ENCODE peak calls at places on chromosomes 12 and 14, in four cellular contexts. E is GM12878, C is HepG2, X is GM12891. S is an unnamed sample.

GRCh38 chr12:29796823-29797263 is 13.1 kb upstream of the TMTC1 start:
- DNase-seq in E (no peak), C (no peak), X (no peak), S (no peak)

GRCh38 chr12:97960741-97961608 is 498.4 kb downstream of the RMST start:
- DNase-seq in E (peak; percentile 3), C (peak; percentile 14), X (peak; percentile 13), S (no peak)

GRCh38 chr14:49959822-49960408 is 67.0 kb downstream of the ARF6 start:
- DNase-seq in E (peak; percentile 76), C (no peak), X (peak; percentile 31), S (peak; percentile 38)

GRCh38 chr12:123519151-123520001 is 14.1 kb downstream of the RILPL1 start:
- DNase-seq in E (no peak), C (peak; percentile 84), X (no peak), S (no peak)

GRCh38 chr12:31322651-31323248 is 3.2 kb downstream of the SINHCAF start:
- DNase-seq in E (no peak), C (no peak), X (no peak), S (no peak)

GRCh38 chr12:125162489-125163028 is 97.3 kb downstream of the AACS start:
- DNase-seq in E (no peak), C (no peak), X (no peak), S (no peak)

GRCh38 chr12:44874981-44875416 is 1.1 kb downstream of the NELL2 start:
- DNase-seq in E (no peak), C (no peak), X (no peak), S (no peak)

GRCh38 chr14:55120466-55121144 is 8.4 kb upstream of the LGALS3 start:
- DNase-seq in E (no peak), C (no peak), X (no peak), S (no peak)

GRCh38 chr12:12837025-12837872 is 24.1 kb downstream of the DDX47 start:
- DNase-seq in E (no peak), C (peak; percentile 37), X (peak; percentile 47), S (peak; percentile 33)

GRCh38 chr12:124428136-124428791 is 133.4 kb downstream of the RFLNA start:
- DNase-seq in E (no peak), C (no peak), X (no peak), S (no peak)

GRCh38 chr12:66107451-66107915 is 23.1 kb downstream of the LLPH start:
- DNase-seq in E (peak; percentile 56), C (peak; percentile 93), X (no peak), S (peak; percentile 31)

GRCh38 chr14:75249251-75249957 is 29.2 kb upstream of the FOS start:
- DNase-seq in E (peak; percentile 94), C (no peak), X (peak; percentile 59), S (peak; percentile 58)

GRCh38 chr14:33899723-33900341 is 51.0 kb downstream of the EGLN3 start:
- DNase-seq in E (no peak), C (peak; percentile 71), X (no peak), S (no peak)

GRCh38 chr14:95184413-95184790 is 27.1 kb upstream of the DICER1 start:
- DNase-seq in E (no peak), C (no peak), X (no peak), S (no peak)

GRCh38 chr12:111368291-111368683 is 608 bp downstream of the PHETA1 start:
- DNase-seq in E (no peak), C (no peak), X (no peak), S (no peak)

GRCh38 chr14:59890676-59891075 is 20.1 kb upstream of the RTN1 start:
- DNase-seq in E (no peak), C (no peak), X (no peak), S (no peak)

GRCh38 chr14:52824479-52824878 is 33.1 kb upstream of the GNPNAT1 start:
- DNase-seq in E (no peak), C (no peak), X (no peak), S (no peak)

GRCh38 chr12:54616933-54617535 is 17.7 kb downstream of the LACRT start:
- DNase-seq in E (no peak), C (no peak), X (no peak), S (no peak)

GRCh38 chr12:126910570-126910969 is 1356.4 kb upstream of the TMEM132C start:
- DNase-seq in E (no peak), C (no peak), X (no peak), S (no peak)

GRCh38 chr12:92989715-92990484 is 60.8 kb upstream of the EEA1 start:
- DNase-seq in E (no peak), C (peak; percentile 66), X (no peak), S (no peak)

GRCh38 chr14:73887116-73887490 is 444 bp downstream of the ZNF410 start:
- DNase-seq in E (no peak), C (peak; percentile 25), X (no peak), S (no peak)

GRCh38 chr12:53955036-53955775 is 503 bp downstream of the HOXC12 start:
- DNase-seq in E (no peak), C (no peak), X (no peak), S (no peak)

GRCh38 chr12:127388985-127389384 is 878.0 kb upstream of the TMEM132C start:
- DNase-seq in E (no peak), C (no peak), X (no peak), S (no peak)

GRCh38 chr12:42306297-42306696 is 19.6 kb downstream of the ZCRB1 start:
- DNase-seq in E (no peak), C (no peak), X (no peak), S (no peak)

GRCh38 chr14:51093371-51094281 is 1.3 kb downstream of the TRIM9 start:
- DNase-seq in E (no peak), C (no peak), X (peak; percentile 36), S (peak; percentile 27)

DNA sequence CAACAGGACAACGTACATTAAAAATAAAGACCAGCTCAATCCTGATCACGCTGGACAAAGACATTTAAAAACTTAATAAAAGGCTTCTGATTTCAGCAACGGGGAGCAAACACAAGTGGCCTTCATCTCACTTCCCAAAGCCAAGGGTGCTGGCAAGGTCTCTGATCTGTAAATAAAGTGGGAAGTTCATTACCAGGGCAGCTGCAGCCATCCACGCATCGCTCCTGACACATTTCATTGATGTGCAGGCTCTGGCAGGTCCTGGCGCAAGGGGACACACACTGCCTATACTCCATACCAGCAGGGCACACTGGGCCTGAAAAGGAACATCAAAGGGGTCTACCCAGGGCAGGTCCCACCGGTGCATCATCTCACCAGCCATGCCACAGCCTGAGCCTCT is 51.0 kb downstream of the VWF start:
- DNase-seq in E (no peak), C (peak; percentile 43), X (no peak), S (no peak)
- TF ChIP-seq POLR2A in E (no peak), C (no peak), X (no peak), S (no peak)

GRCh38 chr12:112381898-112382796 is at the start of gene HECTD4:
- DNase-seq in E (peak; percentile 34), C (peak; percentile 82), X (peak; percentile 92), S (peak; percentile 92)

GRCh38 chr12:112380663-112381420 is 1.4 kb downstream of the HECTD4 start:
- DNase-seq in E (no peak), C (no peak), X (no peak), S (no peak)

GRCh38 chr12:112386726-112387125 is 4.5 kb upstream of the HECTD4 start:
- DNase-seq in E (no peak), C (peak; percentile 31), X (no peak), S (no peak)

GRCh38 chr12:112381421-112381897 is 772 bp downstream of the HECTD4 start:
- DNase-seq in E (no peak), C (no peak), X (peak; percentile 55), S (peak; percentile 58)

DNA sequence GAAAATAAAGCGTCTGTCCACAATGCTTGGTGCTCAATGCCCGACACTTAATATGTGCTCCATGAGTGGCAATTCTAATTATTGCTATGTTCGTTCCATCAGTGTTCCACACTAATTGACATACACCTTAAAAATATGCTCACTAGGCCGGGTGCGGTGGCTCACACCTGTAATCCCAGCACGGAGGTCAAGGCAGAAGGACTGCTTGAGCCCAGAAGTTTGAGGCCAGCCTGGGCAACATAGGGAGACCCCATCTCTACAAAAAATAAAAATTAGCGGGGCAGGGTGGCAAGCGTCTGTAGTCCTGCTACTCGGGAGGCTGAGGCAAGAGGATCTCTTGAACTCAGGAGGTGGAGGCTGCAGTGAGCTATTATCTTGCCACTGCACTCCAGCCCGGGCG is 635 bp upstream of the HECTD4 start:
- DNase-seq in E (no peak), C (no peak), X (no peak), S (no peak)
- TF ChIP-seq TAF1 in E (no peak), C (no peak), X (no peak), S (no peak)

DNA sequence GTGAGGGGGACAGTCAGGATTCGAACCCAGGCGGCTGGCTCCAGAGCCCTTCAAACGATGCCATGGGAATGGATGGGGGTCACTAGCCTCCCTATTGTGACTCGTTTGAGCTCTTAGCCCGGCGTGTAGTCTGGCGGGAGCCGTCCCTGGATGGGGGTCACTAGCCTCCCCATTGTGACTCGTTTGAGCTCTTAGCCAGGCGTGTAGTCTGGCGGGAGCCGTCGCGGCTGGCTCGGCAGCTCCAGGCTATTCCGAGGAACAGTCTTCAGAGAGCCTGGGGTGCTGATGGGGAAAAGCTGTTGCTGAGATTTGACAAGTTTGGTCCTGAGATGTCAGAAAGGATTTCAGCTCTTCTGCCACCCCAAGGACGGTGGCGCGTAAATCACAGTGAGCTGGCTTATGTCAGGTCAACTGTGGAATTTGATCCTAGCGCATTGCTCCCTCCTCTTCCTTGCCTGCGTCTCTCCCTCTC is 58.3 kb downstream of the CALM1 start:
- DNase-seq in E (no peak), C (no peak), X (no peak), S (no peak)
- TF ChIP-seq POLR2AphosphoS5 in E (no peak), C (no peak), X (no peak), S (no peak)

GRCh38 chr14:102504951-102505600 is 4.5 kb downstream of the ANKRD9 start:
- DNase-seq in E (no peak), C (no peak), X (no peak), S (no peak)
- TF ChIP-seq POLR2A in E (no peak), C (no peak), X (no peak), S (no peak)

DNA sequence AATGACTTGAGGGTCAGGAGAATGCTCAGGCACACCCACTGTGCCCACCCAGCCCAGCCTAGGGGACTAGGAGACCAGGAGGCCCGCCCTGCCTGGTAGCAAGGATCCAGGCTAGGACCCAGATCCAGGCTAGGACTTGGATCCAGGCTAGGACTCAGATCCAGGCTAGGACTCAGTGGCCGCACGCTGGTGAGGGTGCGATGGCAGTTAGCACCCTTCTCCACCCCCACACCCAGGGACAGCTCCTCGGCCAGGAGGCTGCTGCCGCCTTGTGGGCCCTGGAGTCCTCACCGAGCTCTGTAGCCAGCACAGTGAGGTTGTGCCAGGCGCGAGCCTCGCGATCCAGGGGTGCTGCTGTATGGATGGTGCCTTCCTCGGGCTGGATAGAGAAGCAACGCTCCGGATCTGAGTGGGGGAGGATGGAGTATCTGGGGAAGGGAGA is 5.1 kb downstream of the CDH24 start:
- DNase-seq in E (no peak), C (peak; percentile 65), X (no peak), S (no peak)
- TF ChIP-seq TAF1 in E (no peak), C (no peak), X (no peak), S (no peak)

GRCh38 chr14:82122678-82123077 is 589.0 kb upstream of the SEL1L start:
- DNase-seq in E (no peak), C (no peak), X (no peak), S (no peak)
- TF ChIP-seq POLR2AphosphoS5 in E (no peak), C (no peak), X (no peak), S (no peak)

GRCh38 chr14:61197416-61197815 is 83.7 kb downstream of the TMEM30B start:
- DNase-seq in E (no peak), C (no peak), X (no peak), S (no peak)

GRCh38 chr14:61201171-61201570 is 80.0 kb downstream of the TMEM30B start:
- DNase-seq in E (no peak), C (no peak), X (no peak), S (no peak)

GRCh38 chr14:61202124-61202523 is 79.0 kb downstream of the TMEM30B start:
- DNase-seq in E (no peak), C (no peak), X (no peak), S (no peak)

GRCh38 chr14:61203059-61203753 is 77.9 kb downstream of the TMEM30B start:
- DNase-seq in E (no peak), C (no peak), X (no peak), S (no peak)
- TF ChIP-seq POLR2A in E (no peak), C (no peak), X (no peak), S (no peak)